ENCODE peak calls at places on chromosomes 16 and 17, in nine cellular contexts. T is renal cortical epithelial cell; P is Daoy; C is AG04450; M is suprapubic skin; V is stimulated activated CD4-positive, alpha-beta T cell treated with anti-CD3 and anti-CD28 coated beads, TNF-alpha, amount 100 ng/mL, for 48 hours; Q is T-helper 2 cell; H is NCI-H2171 treated with DMSO at 0.1 percent for 48 hours; N is neuronal stem cell. D is an unnamed sample.

GRCh38 chr16:53549970-53550406 is 47.0 kb upstream of the AKTIP start:
- DNase-seq in T (peak; percentile 65), P (peak; percentile 66), C (peak; percentile 70), M (no peak), V (peak; percentile 19), Q (peak; percentile 15), H (peak; percentile 85), N (peak; percentile 64), D (peak; percentile 77)

GRCh38 chr16:66549284-66550131 is at the start of gene TK2:
- DNase-seq in T (no peak), P (peak; percentile 58), C (peak; percentile 43), M (peak; percentile 86), V (peak; percentile 56), Q (peak; percentile 48), H (peak; percentile 59), N (peak; percentile 54), D (no peak)

GRCh38 chr16:83954577-83955016 is 1.6 kb downstream of the OSGIN1 start:
- DNase-seq in T (peak; percentile 37), P (peak; percentile 76), C (no peak), M (no peak), V (no peak), Q (no peak), H (no peak), N (no peak), D (no peak)

GRCh38 chr17:63832014-63832413 is 4.6 kb upstream of the FTSJ3 start:
- DNase-seq in T (no peak), P (no peak), C (no peak), M (no peak), V (no peak), Q (no peak), H (no peak), N (no peak), D (no peak)

GRCh38 chr16:60907645-60908044 is 1128.6 kb downstream of the CDH8 start:
- DNase-seq in T (no peak), P (no peak), C (no peak), M (no peak), V (no peak), Q (no peak), H (no peak), N (no peak), D (no peak)

GRCh38 chr17:71200597-71200996 is 920.2 kb upstream of the SOX9 start:
- DNase-seq in T (no peak), P (no peak), C (no peak), M (no peak), V (no peak), Q (no peak), H (no peak), N (no peak), D (no peak)

GRCh38 chr17:34199932-34200534 is 55.1 kb upstream of the CCL2 start:
- DNase-seq in T (peak; percentile 70), P (peak; percentile 85), C (peak; percentile 80), M (peak; percentile 89), V (peak; percentile 60), Q (peak; percentile 45), H (peak; percentile 84), N (peak; percentile 86), D (peak; percentile 85)

GRCh38 chr17:59377410-59377809 is 46.0 kb downstream of the YPEL2 start:
- DNase-seq in T (peak; percentile 63), P (peak; percentile 30), C (no peak), M (no peak), V (no peak), Q (no peak), H (peak; percentile 89), N (no peak), D (peak; percentile 91)

GRCh38 chr16:87070657-87071056 is 246.5 kb downstream of the C16orf95 start:
- DNase-seq in T (no peak), P (no peak), C (no peak), M (no peak), V (no peak), Q (no peak), H (no peak), N (no peak), D (no peak)

GRCh38 chr17:74037320-74037719 is 166.2 kb upstream of the RPL38 start:
- DNase-seq in T (peak; percentile 19), P (peak; percentile 70), C (no peak), M (no peak), V (no peak), Q (no peak), H (peak; percentile 72), N (no peak), D (no peak)

GRCh38 chr17:28333083-28333746 is 2.1 kb downstream of the IFT20 start:
- DNase-seq in T (no peak), P (no peak), C (no peak), M (no peak), V (no peak), Q (no peak), H (no peak), N (no peak), D (no peak)

GRCh38 chr17:58513913-58514794 is at the start of gene MTMR4:
- DNase-seq in T (peak; percentile 39), P (peak; percentile 79), C (peak; percentile 21), M (no peak), V (peak; percentile 76), Q (peak; percentile 61), H (peak; percentile 91), N (peak; percentile 85), D (peak; percentile 72)

GRCh38 chr17:64331946-64332493 is 58.6 kb downstream of the PECAM1 start:
- DNase-seq in T (peak; percentile 26), P (peak; percentile 38), C (no peak), M (no peak), V (no peak), Q (no peak), H (no peak), N (no peak), D (no peak)

GRCh38 chr17:4293572-4293971 is 29.8 kb upstream of the ANKFY1 start:
- DNase-seq in T (no peak), P (no peak), C (no peak), M (no peak), V (no peak), Q (no peak), H (no peak), N (no peak), D (no peak)

GRCh38 chr17:62827722-62828498 is 19.8 kb upstream of the MARCHF10 start:
- DNase-seq in T (no peak), P (no peak), C (no peak), M (no peak), V (no peak), Q (no peak), H (no peak), N (no peak), D (no peak)

GRCh38 chr16:3744018-3744417 is 26.7 kb upstream of the TRAP1 start:
- DNase-seq in T (no peak), P (no peak), C (no peak), M (no peak), V (no peak), Q (no peak), H (no peak), N (no peak), D (no peak)

GRCh38 chr17:61284174-61284573 is 115.5 kb upstream of the TBX2 start:
- DNase-seq in T (peak; percentile 73), P (peak; percentile 78), C (no peak), M (no peak), V (no peak), Q (no peak), H (no peak), N (no peak), D (no peak)

GRCh38 chr17:35069311-35069710 is 5.8 kb upstream of the RFFL start:
- DNase-seq in T (peak; percentile 72), P (no peak), C (no peak), M (no peak), V (no peak), Q (no peak), H (no peak), N (no peak), D (no peak)

GRCh38 chr16:79143026-79143425 is 457.5 kb downstream of the MAF start:
- DNase-seq in T (no peak), P (no peak), C (no peak), M (no peak), V (no peak), Q (no peak), H (no peak), N (no peak), D (no peak)

GRCh38 chr17:335691-336090 is 16.9 kb downstream of the RPH3AL start:
- DNase-seq in T (no peak), P (peak; percentile 61), C (no peak), M (no peak), V (no peak), Q (no peak), H (peak; percentile 41), N (no peak), D (no peak)

GRCh38 chr17:38464723-38465419 is 36.6 kb downstream of the ARHGAP23 start:
- DNase-seq in T (peak; percentile 70), P (peak; percentile 91), C (peak; percentile 83), M (peak; percentile 94), V (no peak), Q (no peak), H (peak; percentile 72), N (no peak), D (peak; percentile 62)

GRCh38 chr17:44219636-44220210 is at the start of gene UBTF:
- DNase-seq in T (no peak), P (peak; percentile 70), C (no peak), M (no peak), V (peak; percentile 55), Q (no peak), H (peak; percentile 71), N (peak; percentile 70), D (peak; percentile 60)

GRCh38 chr17:63702223-63702577 is 2.3 kb upstream of the LIMD2 start:
- DNase-seq in T (no peak), P (no peak), C (no peak), M (peak; percentile 64), V (peak; percentile 53), Q (no peak), H (no peak), N (no peak), D (no peak)

GRCh38 chr16:66746682-66747081 is 4.7 kb downstream of the DYNC1LI2 start:
- DNase-seq in T (peak; percentile 71), P (no peak), C (no peak), M (no peak), V (no peak), Q (no peak), H (no peak), N (no peak), D (no peak)

GRCh38 chr17:11668633-11669032 is 70.4 kb downstream of the DNAH9 start:
- DNase-seq in T (no peak), P (no peak), C (no peak), M (no peak), V (no peak), Q (no peak), H (no peak), N (no peak), D (no peak)

GRCh38 chr16:72013888-72014538 is 5.5 kb downstream of the DHODH start:
- DNase-seq in T (peak; percentile 54), P (peak; percentile 16), C (no peak), M (no peak), V (no peak), Q (no peak), H (no peak), N (no peak), D (no peak)

GRCh38 chr17:4584125-4584834 is at the start of gene SMTNL2:
- DNase-seq in T (no peak), P (no peak), C (no peak), M (no peak), V (no peak), Q (no peak), H (peak; percentile 63), N (no peak), D (peak; percentile 56)

GRCh38 chr17:36807496-36808180 is 129.6 kb upstream of the LHX1 start:
- DNase-seq in T (no peak), P (no peak), C (no peak), M (no peak), V (no peak), Q (no peak), H (no peak), N (no peak), D (no peak)

GRCh38 chr17:15479697-15480096 is 12.3 kb upstream of the CDRT4 start:
- DNase-seq in T (peak; percentile 48), P (peak; percentile 60), C (no peak), M (no peak), V (no peak), Q (no peak), H (peak; percentile 77), N (no peak), D (no peak)

GRCh38 chr17:52049051-52049450 is 109.5 kb downstream of the CA10 start:
- DNase-seq in T (no peak), P (no peak), C (no peak), M (no peak), V (no peak), Q (no peak), H (no peak), N (no peak), D (no peak)